ENCODE peak calls at places on chromosomes 11 and 22, in eight cellular contexts. One of them, this sample, is unnamed.

GRCh38 chr22:24232725-24233124 is 12.2 kb downstream of the GGT5 start:
- DNase-seq in HFF-Myc: no peak
- DNase-seq in epithelial cell of esophagus: no peak
- DNase-seq in AG04450: no peak
- DNase-seq in GM23338: no peak
- DNase-seq in coronary artery: no peak
- DNase-seq in tibial nerve: no peak
- DNase-seq in left ventricle myocardium inferior: no peak
- DNase-seq in this sample: no peak

GRCh38 chr11:88480217-88480616 is 142.7 kb upstream of the CTSC start:
- DNase-seq in coronary artery: no peak
- DNase-seq in HFF-Myc: peak; percentile 66
- DNase-seq in tibial nerve: no peak
- DNase-seq in left ventricle myocardium inferior: no peak
- DNase-seq in epithelial cell of esophagus: peak; percentile 22
- DNase-seq in AG04450: peak; percentile 64
- DNase-seq in GM23338: no peak
- DNase-seq in this sample: peak; percentile 47

GRCh38 chr11:118536726-118537125 is 5.7 kb downstream of the TMEM25 start:
- DNase-seq in coronary artery: peak; percentile 31
- DNase-seq in epithelial cell of esophagus: peak; percentile 71
- DNase-seq in AG04450: no peak
- DNase-seq in HFF-Myc: no peak
- DNase-seq in GM23338: no peak
- DNase-seq in tibial nerve: no peak
- DNase-seq in left ventricle myocardium inferior: no peak
- DNase-seq in this sample: no peak

GRCh38 chr22:23670378-23671295 is 20.2 kb upstream of the RGL4 start:
- DNase-seq in epithelial cell of esophagus: no peak
- DNase-seq in left ventricle myocardium inferior: no peak
- DNase-seq in HFF-Myc: no peak
- DNase-seq in GM23338: no peak
- DNase-seq in tibial nerve: no peak
- DNase-seq in AG04450: no peak
- DNase-seq in coronary artery: no peak
- DNase-seq in this sample: no peak

GRCh38 chr11:33195391-33196190 is 34.3 kb upstream of the CSTF3 start:
- DNase-seq in epithelial cell of esophagus: peak; percentile 55
- DNase-seq in GM23338: no peak
- DNase-seq in tibial nerve: no peak
- DNase-seq in coronary artery: no peak
- DNase-seq in AG04450: no peak
- DNase-seq in HFF-Myc: no peak
- DNase-seq in left ventricle myocardium inferior: no peak
- DNase-seq in this sample: no peak

GRCh38 chr22:22746963-22747933 is 102.8 kb downstream of the GGTLC2 start:
- DNase-seq in tibial nerve: no peak
- DNase-seq in left ventricle myocardium inferior: no peak
- DNase-seq in GM23338: peak; percentile 13
- DNase-seq in AG04450: no peak
- DNase-seq in epithelial cell of esophagus: no peak
- DNase-seq in coronary artery: no peak
- DNase-seq in HFF-Myc: no peak
- DNase-seq in this sample: no peak

GRCh38 chr22:27195104-27195503 is 537.7 kb downstream of the MIAT start:
- DNase-seq in epithelial cell of esophagus: no peak
- DNase-seq in GM23338: no peak
- DNase-seq in HFF-Myc: no peak
- DNase-seq in AG04450: no peak
- DNase-seq in coronary artery: peak; percentile 65
- DNase-seq in tibial nerve: no peak
- DNase-seq in left ventricle myocardium inferior: peak; percentile 69
- DNase-seq in this sample: no peak

GRCh38 chr11:91435694-91436375 is 788.8 kb upstream of the FAT3 start:
- DNase-seq in epithelial cell of esophagus: peak; percentile 5
- DNase-seq in coronary artery: no peak
- DNase-seq in left ventricle myocardium inferior: no peak
- DNase-seq in HFF-Myc: no peak
- DNase-seq in AG04450: no peak
- DNase-seq in GM23338: peak; percentile 48
- DNase-seq in tibial nerve: no peak
- DNase-seq in this sample: no peak

GRCh38 chr11:94793002-94793401 is 24.8 kb downstream of the AMOTL1 start:
- DNase-seq in tibial nerve: no peak
- DNase-seq in AG04450: no peak
- DNase-seq in epithelial cell of esophagus: no peak
- DNase-seq in GM23338: no peak
- DNase-seq in HFF-Myc: no peak
- DNase-seq in coronary artery: no peak
- DNase-seq in left ventricle myocardium inferior: no peak
- DNase-seq in this sample: no peak

GRCh38 chr22:31083923-31084810 is 3.0 kb downstream of the SMTN start:
- DNase-seq in epithelial cell of esophagus: no peak
- DNase-seq in HFF-Myc: no peak
- DNase-seq in tibial nerve: no peak
- DNase-seq in GM23338: no peak
- DNase-seq in AG04450: no peak
- DNase-seq in left ventricle myocardium inferior: no peak
- DNase-seq in coronary artery: peak; percentile 75
- DNase-seq in this sample: no peak

GRCh38 chr11:14358729-14359439 is at the start of gene RRAS2:
- DNase-seq in coronary artery: peak; percentile 84
- DNase-seq in epithelial cell of esophagus: peak; percentile 85
- DNase-seq in left ventricle myocardium inferior: peak; percentile 80
- DNase-seq in HFF-Myc: no peak
- DNase-seq in tibial nerve: peak; percentile 53
- DNase-seq in AG04450: no peak
- DNase-seq in GM23338: peak; percentile 93
- DNase-seq in this sample: no peak

GRCh38 chr11:25775608-25776007 is 556.3 kb upstream of the ANO3 start:
- DNase-seq in left ventricle myocardium inferior: no peak
- DNase-seq in GM23338: no peak
- DNase-seq in HFF-Myc: no peak
- DNase-seq in epithelial cell of esophagus: peak; percentile 7
- DNase-seq in tibial nerve: no peak
- DNase-seq in AG04450: no peak
- DNase-seq in coronary artery: no peak
- DNase-seq in this sample: no peak

GRCh38 chr11:120432056-120433018 is 79.2 kb upstream of the GRIK4 start:
- DNase-seq in GM23338: no peak
- DNase-seq in tibial nerve: no peak
- DNase-seq in AG04450: peak; percentile 95
- DNase-seq in HFF-Myc: peak; percentile 98
- DNase-seq in coronary artery: no peak
- DNase-seq in epithelial cell of esophagus: peak; percentile 97
- DNase-seq in left ventricle myocardium inferior: no peak
- DNase-seq in this sample: peak; percentile 98

GRCh38 chr11:74680035-74680671 is 51.1 kb downstream of the CHRDL2 start:
- DNase-seq in HFF-Myc: no peak
- DNase-seq in tibial nerve: no peak
- DNase-seq in left ventricle myocardium inferior: no peak
- DNase-seq in epithelial cell of esophagus: no peak
- DNase-seq in AG04450: no peak
- DNase-seq in GM23338: no peak
- DNase-seq in coronary artery: peak; percentile 64
- DNase-seq in this sample: no peak

GRCh38 chr11:87820026-87820425 is 355.2 kb downstream of the RAB38 start:
- DNase-seq in epithelial cell of esophagus: no peak
- DNase-seq in coronary artery: no peak
- DNase-seq in AG04450: no peak
- DNase-seq in HFF-Myc: no peak
- DNase-seq in tibial nerve: no peak
- DNase-seq in GM23338: no peak
- DNase-seq in left ventricle myocardium inferior: no peak
- DNase-seq in this sample: no peak

GRCh38 chr11:113363406-113363805 is 24.2 kb upstream of the ANKK1 start:
- DNase-seq in epithelial cell of esophagus: peak; percentile 58
- DNase-seq in HFF-Myc: no peak
- DNase-seq in AG04450: no peak
- DNase-seq in coronary artery: no peak
- DNase-seq in GM23338: no peak
- DNase-seq in left ventricle myocardium inferior: no peak
- DNase-seq in tibial nerve: no peak
- DNase-seq in this sample: no peak

DNA sequence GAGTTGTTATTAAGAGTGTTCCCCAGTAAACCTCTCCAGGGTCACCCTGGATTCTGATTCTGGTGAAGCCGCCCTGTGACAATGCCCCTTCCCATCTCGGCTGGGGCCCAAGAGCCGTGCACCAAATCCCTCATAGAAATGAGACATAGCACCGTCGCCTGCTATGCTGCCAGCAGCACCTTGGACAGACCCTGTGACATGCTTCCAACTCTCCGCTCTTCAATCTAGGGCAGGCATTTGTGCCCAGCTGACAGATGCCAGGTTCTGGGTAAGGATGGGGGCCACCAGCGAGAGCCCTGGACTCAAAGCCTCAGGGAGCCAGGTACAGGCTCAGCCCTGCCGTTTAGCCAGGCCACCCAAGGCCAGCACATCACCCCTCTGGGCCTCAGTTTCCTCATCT is 55.8 kb upstream of the TCF20 start:
- DNase-seq in HFF-Myc: no peak
- DNase-seq in epithelial cell of esophagus: no peak
- DNase-seq in tibial nerve: no peak
- DNase-seq in AG04450: no peak
- DNase-seq in coronary artery: no peak
- DNase-seq in GM23338: no peak
- DNase-seq in left ventricle myocardium inferior: no peak
- DNase-seq in this sample: no peak
- TF ChIP-seq CTCF in HFF-Myc: no peak
- TF ChIP-seq CTCF in epithelial cell of esophagus: no peak
- TF ChIP-seq CTCF in tibial nerve: no peak
- TF ChIP-seq CTCF in AG04450: no peak
- TF ChIP-seq CTCF in coronary artery: no peak
- TF ChIP-seq CTCF in GM23338: no peak
- TF ChIP-seq CTCF in left ventricle myocardium inferior: no peak
- TF ChIP-seq CTCF in this sample: no peak

GRCh38 chr11:100676901-100677300 is 10.2 kb upstream of the ARHGAP42 start:
- DNase-seq in tibial nerve: no peak
- DNase-seq in AG04450: no peak
- DNase-seq in left ventricle myocardium inferior: no peak
- DNase-seq in GM23338: peak; percentile 95
- DNase-seq in coronary artery: no peak
- DNase-seq in HFF-Myc: no peak
- DNase-seq in epithelial cell of esophagus: peak; percentile 50
- DNase-seq in this sample: no peak

GRCh38 chr11:100681064-100681502 is 6.0 kb upstream of the ARHGAP42 start:
- DNase-seq in HFF-Myc: no peak
- DNase-seq in coronary artery: no peak
- DNase-seq in tibial nerve: peak; percentile 70
- DNase-seq in GM23338: peak; percentile 69
- DNase-seq in AG04450: no peak
- DNase-seq in epithelial cell of esophagus: peak; percentile 77
- DNase-seq in left ventricle myocardium inferior: peak; percentile 50
- DNase-seq in this sample: peak; percentile 54

GRCh38 chr11:100675115-100675650 is 11.9 kb upstream of the ARHGAP42 start:
- DNase-seq in AG04450: no peak
- DNase-seq in GM23338: no peak
- DNase-seq in coronary artery: no peak
- DNase-seq in tibial nerve: no peak
- DNase-seq in epithelial cell of esophagus: no peak
- DNase-seq in HFF-Myc: no peak
- DNase-seq in left ventricle myocardium inferior: no peak
- DNase-seq in this sample: no peak

GRCh38 chr11:100680070-100680469 is 7.0 kb upstream of the ARHGAP42 start:
- DNase-seq in GM23338: no peak
- DNase-seq in AG04450: no peak
- DNase-seq in tibial nerve: no peak
- DNase-seq in left ventricle myocardium inferior: no peak
- DNase-seq in epithelial cell of esophagus: no peak
- DNase-seq in coronary artery: no peak
- DNase-seq in HFF-Myc: no peak
- DNase-seq in this sample: no peak

DNA sequence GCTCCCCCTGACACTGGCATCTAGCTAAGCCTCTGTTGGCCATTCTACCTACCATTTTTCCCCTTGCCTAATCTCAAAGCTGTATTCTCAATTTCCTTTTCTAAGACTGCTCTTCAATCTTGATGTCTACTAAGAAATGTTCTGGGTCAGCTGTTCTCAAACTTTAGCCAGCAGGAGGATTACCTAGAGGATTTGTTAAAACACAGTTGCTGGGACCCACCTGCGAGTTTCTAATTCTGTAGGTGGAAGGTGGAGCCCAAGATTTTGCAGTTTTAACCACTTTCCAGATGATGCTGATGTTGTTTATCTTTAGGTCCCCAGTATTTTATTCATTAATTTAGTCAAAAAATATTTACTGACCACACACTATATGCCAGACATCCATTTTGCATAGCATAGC is 9.3 kb upstream of the ARHGAP42 start:
- DNase-seq in HFF-Myc: no peak
- DNase-seq in GM23338: no peak
- DNase-seq in coronary artery: no peak
- DNase-seq in epithelial cell of esophagus: no peak
- DNase-seq in left ventricle myocardium inferior: no peak
- DNase-seq in AG04450: no peak
- DNase-seq in tibial nerve: no peak
- DNase-seq in this sample: no peak
- TF ChIP-seq CTCF in HFF-Myc: no peak
- TF ChIP-seq CTCF in GM23338: no peak
- TF ChIP-seq CTCF in coronary artery: no peak
- TF ChIP-seq CTCF in epithelial cell of esophagus: no peak
- TF ChIP-seq CTCF in left ventricle myocardium inferior: no peak
- TF ChIP-seq CTCF in AG04450: no peak
- TF ChIP-seq CTCF in tibial nerve: no peak
- TF ChIP-seq CTCF in this sample: no peak

DNA sequence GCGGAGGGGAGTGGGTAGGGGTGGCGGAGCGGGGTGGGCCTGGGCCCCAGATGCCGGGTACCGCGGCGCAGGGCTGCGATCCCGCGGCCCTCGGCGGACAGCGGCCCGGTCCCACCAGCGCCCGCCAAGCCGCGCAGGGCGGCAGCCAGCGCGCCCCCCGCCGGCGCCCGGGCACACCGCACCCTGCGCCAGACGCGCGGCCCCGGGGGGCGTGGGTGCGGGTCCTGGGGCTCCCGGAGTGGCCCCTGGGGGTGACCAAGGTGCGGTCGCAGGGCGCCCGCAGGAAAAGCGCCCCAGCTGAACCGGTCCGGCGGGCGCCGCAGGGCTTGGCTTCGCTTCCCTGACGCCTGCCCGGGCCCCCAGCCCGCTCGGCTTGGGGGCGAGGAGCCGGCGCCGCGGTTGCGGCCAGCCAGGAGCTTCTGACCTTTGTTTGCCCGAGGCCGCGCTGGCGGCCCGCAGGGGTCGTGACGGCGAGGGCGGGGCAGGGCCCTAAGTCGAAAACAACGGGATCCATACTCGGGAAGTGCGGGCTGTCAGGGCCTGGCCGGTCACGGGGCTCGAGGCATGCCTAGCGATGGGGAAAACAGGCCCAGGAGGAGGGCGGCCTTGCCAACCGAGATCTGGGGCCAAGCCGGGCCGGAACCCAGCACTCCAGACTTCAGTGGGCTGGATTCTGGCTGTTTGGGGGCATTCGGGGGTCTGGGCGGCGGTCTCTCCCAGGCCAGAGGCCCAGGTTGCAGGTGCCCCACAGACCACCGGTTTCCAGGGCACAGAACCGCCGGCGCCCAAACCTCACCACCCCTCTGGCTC is 581 bp upstream of the AP5B1 start:
- DNase-seq in AG04450: no peak
- DNase-seq in HFF-Myc: no peak
- DNase-seq in tibial nerve: no peak
- DNase-seq in left ventricle myocardium inferior: no peak
- DNase-seq in epithelial cell of esophagus: no peak
- DNase-seq in GM23338: peak; percentile 82
- DNase-seq in coronary artery: peak; percentile 74
- DNase-seq in this sample: no peak
- TF ChIP-seq CTCF in AG04450: no peak
- TF ChIP-seq CTCF in HFF-Myc: no peak
- TF ChIP-seq CTCF in tibial nerve: peak; percentile 57
- TF ChIP-seq CTCF in left ventricle myocardium inferior: peak; percentile 40
- TF ChIP-seq CTCF in epithelial cell of esophagus: no peak
- TF ChIP-seq CTCF in GM23338: no peak
- TF ChIP-seq CTCF in coronary artery: no peak
- TF ChIP-seq CTCF in this sample: no peak

GRCh38 chr11:450809-451451 is 851 bp downstream of the PTDSS2 start:
- DNase-seq in HFF-Myc: no peak
- DNase-seq in GM23338: peak; percentile 79
- DNase-seq in coronary artery: no peak
- DNase-seq in tibial nerve: peak; percentile 51
- DNase-seq in left ventricle myocardium inferior: peak; percentile 47
- DNase-seq in epithelial cell of esophagus: peak; percentile 82
- DNase-seq in AG04450: no peak
- DNase-seq in this sample: peak; percentile 38
- TF ChIP-seq CTCF in HFF-Myc: no peak
- TF ChIP-seq CTCF in GM23338: no peak
- TF ChIP-seq CTCF in coronary artery: no peak
- TF ChIP-seq CTCF in tibial nerve: no peak
- TF ChIP-seq CTCF in left ventricle myocardium inferior: no peak
- TF ChIP-seq CTCF in epithelial cell of esophagus: peak; percentile 43
- TF ChIP-seq CTCF in AG04450: peak; percentile 6
- TF ChIP-seq CTCF in this sample: peak; percentile 11